ENCODE peak calls at places on chromosomes 7 and 10, in four cellular contexts. One of them, this sample, is unnamed.

GRCh38 chr7:159049266-159050025 is 95.2 kb downstream of the VIPR2 start:
- DNase-seq in neural progenitor cell: no peak
- DNase-seq in mammary epithelial cell: no peak
- DNase-seq in H1: peak
- DNase-seq in this sample: no peak

GRCh38 chr7:88141025-88141424 is 78.8 kb downstream of the SRI start:
- DNase-seq in mammary epithelial cell: peak
- DNase-seq in H1: no peak
- DNase-seq in neural progenitor cell: peak
- DNase-seq in this sample: no peak

GRCh38 chr7:48299580-48300169 is 128.4 kb downstream of the ABCA13 start:
- DNase-seq in neural progenitor cell: peak
- DNase-seq in H1: peak
- DNase-seq in mammary epithelial cell: peak
- DNase-seq in this sample: peak

GRCh38 chr7:29287366-29287765 is 92.8 kb downstream of the CHN2 start:
- DNase-seq in neural progenitor cell: no peak
- DNase-seq in mammary epithelial cell: peak
- DNase-seq in H1: no peak
- DNase-seq in this sample: no peak

GRCh38 chr10:97762816-97763215 is 9.0 kb downstream of the SFRP5 start:
- DNase-seq in mammary epithelial cell: no peak
- DNase-seq in H1: peak
- DNase-seq in neural progenitor cell: peak
- DNase-seq in this sample: no peak

GRCh38 chr7:70417061-70417655 is 714.8 kb upstream of the GALNT17 start:
- DNase-seq in mammary epithelial cell: no peak
- DNase-seq in H1: peak
- DNase-seq in neural progenitor cell: peak
- DNase-seq in this sample: no peak

GRCh38 chr7:15889501-15889900 is 203.0 kb upstream of the MEOX2 start:
- DNase-seq in mammary epithelial cell: no peak
- DNase-seq in neural progenitor cell: peak
- DNase-seq in H1: no peak
- DNase-seq in this sample: no peak

GRCh38 chr7:106840342-106840741 is 24.7 kb upstream of the PIK3CG start:
- DNase-seq in neural progenitor cell: peak
- DNase-seq in mammary epithelial cell: peak
- DNase-seq in H1: no peak
- DNase-seq in this sample: peak

GRCh38 chr7:31957090-31957720 is 113.0 kb downstream of the PDE1C start:
- DNase-seq in mammary epithelial cell: no peak
- DNase-seq in H1: no peak
- DNase-seq in neural progenitor cell: no peak
- DNase-seq in this sample: no peak

GRCh38 chr7:133253522-133253882 is 624 bp downstream of the EXOC4 start:
- DNase-seq in mammary epithelial cell: peak
- DNase-seq in neural progenitor cell: peak
- DNase-seq in H1: no peak
- DNase-seq in this sample: no peak

GRCh38 chr7:104772405-104772821 is 241.6 kb upstream of the KMT2E start:
- DNase-seq in neural progenitor cell: peak
- DNase-seq in mammary epithelial cell: no peak
- DNase-seq in H1: peak
- DNase-seq in this sample: no peak

GRCh38 chr10:132833421-132834111 is 47.6 kb upstream of the NKX6-2 start:
- DNase-seq in neural progenitor cell: no peak
- DNase-seq in H1: no peak
- DNase-seq in mammary epithelial cell: no peak
- DNase-seq in this sample: no peak

GRCh38 chr7:23332881-23333612 is 33.9 kb downstream of the MALSU1 start:
- DNase-seq in neural progenitor cell: no peak
- DNase-seq in H1: no peak
- DNase-seq in mammary epithelial cell: no peak
- DNase-seq in this sample: no peak

GRCh38 chr7:10592604-10593003 is 381.1 kb upstream of the PHF14 start:
- DNase-seq in H1: no peak
- DNase-seq in mammary epithelial cell: no peak
- DNase-seq in neural progenitor cell: no peak
- DNase-seq in this sample: no peak

GRCh38 chr10:116718058-116718457 is 24.3 kb downstream of the HSPA12A start:
- DNase-seq in H1: no peak
- DNase-seq in mammary epithelial cell: no peak
- DNase-seq in neural progenitor cell: no peak
- DNase-seq in this sample: no peak

GRCh38 chr10:73233883-73234282 is 13.2 kb downstream of the DNAJC9 start:
- DNase-seq in H1: no peak
- DNase-seq in mammary epithelial cell: no peak
- DNase-seq in neural progenitor cell: no peak
- DNase-seq in this sample: no peak
- H3K9ac ChIP-seq in H1: no peak
- H3K9ac ChIP-seq in mammary epithelial cell: no peak
- H3K9ac ChIP-seq in neural progenitor cell: no peak
- H3K9ac ChIP-seq in this sample: no peak

GRCh38 chr10:33329178-33329577 is 5.3 kb downstream of the NRP1 start:
- DNase-seq in H1: no peak
- DNase-seq in mammary epithelial cell: no peak
- DNase-seq in neural progenitor cell: no peak
- DNase-seq in this sample: no peak
- H3K4me3 ChIP-seq in H1: no peak
- H3K4me3 ChIP-seq in mammary epithelial cell: no peak
- H3K4me3 ChIP-seq in neural progenitor cell: no peak
- H3K4me3 ChIP-seq in this sample: no peak

DNA sequence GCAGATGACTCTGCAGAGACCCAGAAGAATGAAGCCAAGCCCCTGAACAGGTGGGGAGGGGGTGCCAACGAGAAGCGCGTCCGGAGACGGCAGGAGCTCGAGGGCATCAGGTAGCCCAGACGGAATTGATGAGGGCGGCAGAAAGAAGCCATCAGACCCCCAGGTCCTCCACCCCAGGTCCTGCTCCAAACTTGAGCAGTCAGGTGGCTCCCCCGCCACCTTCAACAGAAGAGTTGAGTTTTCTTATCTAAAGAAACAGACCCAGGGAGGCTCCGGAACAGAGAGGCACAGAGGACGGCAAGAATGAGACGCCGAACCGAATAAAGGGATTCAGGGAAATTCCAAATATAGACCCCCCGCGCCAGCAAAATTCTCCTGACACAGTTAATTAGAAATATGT is 22.2 kb downstream of the RGS10 start:
- DNase-seq in neural progenitor cell: no peak
- DNase-seq in mammary epithelial cell: no peak
- DNase-seq in H1: no peak
- DNase-seq in this sample: no peak
- TF ChIP-seq EZH2 in neural progenitor cell: no peak
- TF ChIP-seq EZH2 in mammary epithelial cell: no peak
- TF ChIP-seq EZH2 in H1: no peak
- TF ChIP-seq EZH2 in this sample: no peak

GRCh38 chr7:137879357-137880158 is 32.8 kb upstream of the DGKI start:
- DNase-seq in neural progenitor cell: peak
- DNase-seq in mammary epithelial cell: peak
- DNase-seq in H1: no peak
- DNase-seq in this sample: no peak

GRCh38 chr7:137877301-137877700 is 30.5 kb upstream of the DGKI start:
- DNase-seq in neural progenitor cell: peak
- DNase-seq in mammary epithelial cell: no peak
- DNase-seq in H1: no peak
- DNase-seq in this sample: no peak

GRCh38 chr7:137875746-137876145 is 29.0 kb upstream of the DGKI start:
- DNase-seq in neural progenitor cell: no peak
- DNase-seq in H1: no peak
- DNase-seq in mammary epithelial cell: no peak
- DNase-seq in this sample: no peak

GRCh38 chr7:137880432-137880831 is 33.7 kb upstream of the DGKI start:
- DNase-seq in H1: no peak
- DNase-seq in mammary epithelial cell: peak
- DNase-seq in neural progenitor cell: no peak
- DNase-seq in this sample: no peak

DNA sequence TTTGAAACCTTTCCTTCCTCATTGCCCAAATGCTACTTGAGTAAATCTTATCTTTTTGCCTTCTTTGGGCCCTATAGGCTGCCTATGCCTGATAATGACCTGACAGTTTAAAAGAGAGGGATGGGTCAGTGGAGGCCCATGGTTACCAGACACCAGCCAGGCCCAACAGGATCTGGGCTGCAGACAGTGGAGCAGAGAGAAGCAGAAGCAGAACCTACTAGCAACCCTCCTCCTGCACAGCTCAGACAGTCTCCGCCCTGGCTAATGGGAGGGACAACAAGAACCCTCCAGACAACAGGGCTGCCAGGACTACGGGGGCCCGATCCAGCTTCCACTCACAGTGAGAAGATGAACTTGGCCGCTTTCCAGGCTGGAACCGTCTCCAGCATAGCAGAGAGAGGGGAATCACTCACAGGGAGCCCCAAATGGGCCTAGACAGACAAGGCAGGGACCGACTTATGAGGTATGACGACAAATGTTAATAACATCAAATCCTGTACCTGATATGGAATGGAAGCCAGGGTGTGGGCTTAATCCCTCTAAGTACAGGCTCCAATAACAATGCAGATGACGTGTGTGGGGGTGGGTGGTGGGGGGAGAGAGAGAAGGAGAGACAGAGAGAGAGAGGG is 31.7 kb upstream of the DGKI start:
- DNase-seq in mammary epithelial cell: no peak
- DNase-seq in H1: no peak
- DNase-seq in neural progenitor cell: no peak
- DNase-seq in this sample: no peak
- H3K9ac ChIP-seq in mammary epithelial cell: no peak
- H3K9ac ChIP-seq in H1: no peak
- H3K9ac ChIP-seq in neural progenitor cell: no peak
- H3K9ac ChIP-seq in this sample: no peak

GRCh38 chr7:26156454-26157365 is 4.7 kb downstream of the NFE2L3 start:
- DNase-seq in H1: no peak
- DNase-seq in neural progenitor cell: no peak
- DNase-seq in mammary epithelial cell: peak
- DNase-seq in this sample: peak

GRCh38 chr7:26153823-26154783 is 2.1 kb downstream of the NFE2L3 start:
- DNase-seq in H1: peak
- DNase-seq in mammary epithelial cell: no peak
- DNase-seq in neural progenitor cell: peak
- DNase-seq in this sample: no peak

GRCh38 chr7:26155531-26156375 is 3.8 kb downstream of the NFE2L3 start:
- DNase-seq in neural progenitor cell: no peak
- DNase-seq in mammary epithelial cell: peak
- DNase-seq in H1: no peak
- DNase-seq in this sample: no peak

GRCh38 chr7:26159243-26159642 is 7.2 kb downstream of the NFE2L3 start:
- DNase-seq in H1: no peak
- DNase-seq in mammary epithelial cell: no peak
- DNase-seq in neural progenitor cell: no peak
- DNase-seq in this sample: no peak

GRCh38 chr7:26157520-26158105 is 5.6 kb downstream of the NFE2L3 start:
- DNase-seq in H1: no peak
- DNase-seq in mammary epithelial cell: no peak
- DNase-seq in neural progenitor cell: no peak
- DNase-seq in this sample: no peak
- H3K4me3 ChIP-seq in H1: no peak
- H3K4me3 ChIP-seq in mammary epithelial cell: no peak
- H3K4me3 ChIP-seq in neural progenitor cell: no peak
- H3K4me3 ChIP-seq in this sample: no peak

DNA sequence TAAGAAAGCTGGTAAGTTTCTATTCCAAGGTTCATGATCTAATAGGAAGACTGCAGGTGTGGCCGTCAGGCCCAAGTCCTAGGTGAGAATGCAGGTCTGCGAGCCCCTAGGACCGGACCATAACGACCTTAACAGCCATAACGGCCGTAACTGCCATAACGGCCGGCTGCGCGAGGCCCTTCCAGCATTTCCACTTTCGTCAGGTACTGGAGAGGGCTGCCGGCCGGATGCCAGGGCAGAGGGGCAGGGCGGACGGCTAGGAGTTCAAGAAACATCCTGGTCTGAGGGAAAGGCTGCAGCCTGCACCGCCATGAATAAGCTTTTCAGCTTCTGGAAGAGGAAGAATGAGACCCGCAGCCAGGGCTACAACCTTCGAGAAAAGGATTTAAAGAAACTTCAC is at the start of gene ANKRD7:
- DNase-seq in neural progenitor cell: no peak
- DNase-seq in H1: no peak
- DNase-seq in mammary epithelial cell: no peak
- DNase-seq in this sample: no peak
- TF ChIP-seq EZH2 in neural progenitor cell: no peak
- TF ChIP-seq EZH2 in H1: no peak
- TF ChIP-seq EZH2 in mammary epithelial cell: no peak
- TF ChIP-seq EZH2 in this sample: no peak

This sample was measured in SK-N-MC.